ENCODE peak calls at places on chromosomes 3 and 15, in five cellular contexts. One of them, this sample, is unnamed. For H3K27me3, the result is how much of the 10 kb centered on the place peaks cover.

GRCh38 chr3:142244056-142244455 is 18.7 kb upstream of the GK5 start:
- DNase-seq in colonic mucosa: no peak
- DNase-seq in uterus: no peak
- DNase-seq in left lung: no peak
- DNase-seq in psoas muscle: no peak
- DNase-seq in this sample: no peak

GRCh38 chr3:160402249-160403027 is 3.0 kb downstream of the SMC4 start:
- DNase-seq in colonic mucosa: no peak
- DNase-seq in uterus: no peak
- DNase-seq in left lung: no peak
- DNase-seq in psoas muscle: no peak
- DNase-seq in this sample: no peak

GRCh38 chr3:179107617-179108016 is 36.0 kb upstream of the ZMAT3 start:
- DNase-seq in colonic mucosa: no peak
- DNase-seq in uterus: no peak
- DNase-seq in left lung: no peak
- DNase-seq in psoas muscle: no peak
- DNase-seq in this sample: no peak

GRCh38 chr3:169144691-169145090 is 518.8 kb downstream of the MECOM start:
- DNase-seq in colonic mucosa: no peak
- DNase-seq in uterus: no peak
- DNase-seq in left lung: no peak
- DNase-seq in psoas muscle: no peak
- DNase-seq in this sample: no peak

GRCh38 chr15:34795267-34796081 is at the start of gene ACTC1:
- DNase-seq in colonic mucosa: no peak
- DNase-seq in uterus: peak
- DNase-seq in left lung: no peak
- DNase-seq in psoas muscle: peak
- DNase-seq in this sample: peak

GRCh38 chr3:112640864-112641751 is at the start of gene CCDC80:
- DNase-seq in colonic mucosa: no peak
- DNase-seq in uterus: peak
- DNase-seq in left lung: no peak
- DNase-seq in psoas muscle: no peak
- DNase-seq in this sample: no peak

GRCh38 chr3:30435950-30436349 is 170.5 kb upstream of the TGFBR2 start:
- DNase-seq in colonic mucosa: no peak
- DNase-seq in uterus: no peak
- DNase-seq in left lung: no peak
- DNase-seq in psoas muscle: no peak
- DNase-seq in this sample: no peak

GRCh38 chr15:38695249-38696119 is 130.9 kb upstream of the RASGRP1 start:
- DNase-seq in colonic mucosa: no peak
- DNase-seq in uterus: no peak
- DNase-seq in left lung: no peak
- DNase-seq in psoas muscle: no peak
- DNase-seq in this sample: no peak

GRCh38 chr3:4528802-4529201 is 35.7 kb downstream of the ITPR1 start:
- DNase-seq in colonic mucosa: no peak
- DNase-seq in uterus: no peak
- DNase-seq in left lung: no peak
- DNase-seq in psoas muscle: no peak
- DNase-seq in this sample: no peak

GRCh38 chr3:98735761-98736269 is 27.3 kb upstream of the ST3GAL6 start:
- DNase-seq in colonic mucosa: no peak
- DNase-seq in uterus: no peak
- DNase-seq in left lung: no peak
- DNase-seq in psoas muscle: no peak
- DNase-seq in this sample: no peak

GRCh38 chr3:109545746-109546145 is 208.4 kb upstream of the DPPA4 start:
- DNase-seq in colonic mucosa: no peak
- DNase-seq in uterus: no peak
- DNase-seq in left lung: no peak
- DNase-seq in psoas muscle: no peak
- DNase-seq in this sample: no peak

GRCh38 chr15:34886134-34886533 is 83.4 kb downstream of the AQR start:
- DNase-seq in colonic mucosa: no peak
- DNase-seq in uterus: no peak
- DNase-seq in left lung: no peak
- DNase-seq in psoas muscle: no peak
- DNase-seq in this sample: no peak

GRCh38 chr3:137772231-137772617 is 8.1 kb downstream of the SOX14 start:
- DNase-seq in colonic mucosa: no peak
- DNase-seq in uterus: no peak
- DNase-seq in left lung: no peak
- DNase-seq in psoas muscle: no peak
- DNase-seq in this sample: no peak

GRCh38 chr3:139521811-139522210 is 17.7 kb downstream of the RBP1 start:
- DNase-seq in colonic mucosa: no peak
- DNase-seq in uterus: no peak
- DNase-seq in left lung: no peak
- DNase-seq in psoas muscle: no peak
- DNase-seq in this sample: no peak

GRCh38 chr3:123618768-123619484 is 34.1 kb upstream of the HACD2 start:
- DNase-seq in colonic mucosa: peak
- DNase-seq in uterus: peak
- DNase-seq in left lung: peak
- DNase-seq in psoas muscle: peak
- DNase-seq in this sample: no peak

GRCh38 chr3:9949626-9950025 is 2.6 kb downstream of the PRRT3 start:
- DNase-seq in colonic mucosa: no peak
- DNase-seq in uterus: no peak
- DNase-seq in left lung: no peak
- DNase-seq in psoas muscle: no peak
- DNase-seq in this sample: no peak

GRCh38 chr3:80241791-80242190 is 474.0 kb upstream of the ROBO1 start:
- DNase-seq in colonic mucosa: no peak
- DNase-seq in uterus: no peak
- DNase-seq in left lung: no peak
- DNase-seq in psoas muscle: no peak
- DNase-seq in this sample: no peak

GRCh38 chr3:42699511-42699971 is 3.1 kb downstream of the HHATL start:
- DNase-seq in colonic mucosa: no peak
- DNase-seq in uterus: no peak
- DNase-seq in left lung: no peak
- DNase-seq in psoas muscle: no peak
- DNase-seq in this sample: peak

GRCh38 chr3:159534496-159534895 is 454.1 kb upstream of the IL12A start:
- DNase-seq in colonic mucosa: no peak
- DNase-seq in uterus: no peak
- DNase-seq in left lung: no peak
- DNase-seq in psoas muscle: no peak
- DNase-seq in this sample: no peak

GRCh38 chr3:146161725-146162047 is 702 bp upstream of the PLOD2 start:
- DNase-seq in colonic mucosa: peak
- DNase-seq in uterus: peak
- DNase-seq in left lung: peak
- DNase-seq in psoas muscle: peak
- DNase-seq in this sample: no peak

GRCh38 chr15:70091649-70092461 is 5.9 kb downstream of the TLE3 start:
- DNase-seq in colonic mucosa: peak
- DNase-seq in uterus: no peak
- DNase-seq in left lung: no peak
- DNase-seq in psoas muscle: no peak
- DNase-seq in this sample: no peak

GRCh38 chr3:78887608-78888011 is 880.2 kb downstream of the ROBO1 start:
- DNase-seq in colonic mucosa: no peak
- DNase-seq in uterus: no peak
- DNase-seq in left lung: no peak
- DNase-seq in psoas muscle: no peak
- DNase-seq in this sample: no peak

GRCh38 chr15:89439764-89440163 is 56.6 kb downstream of the RHCG start:
- DNase-seq in colonic mucosa: no peak
- DNase-seq in uterus: no peak
- DNase-seq in left lung: no peak
- DNase-seq in psoas muscle: no peak
- DNase-seq in this sample: peak

GRCh38 chr15:64623347-64624024 is 151.9 kb downstream of the RBPMS2 start:
- DNase-seq in colonic mucosa: no peak
- DNase-seq in uterus: no peak
- DNase-seq in left lung: no peak
- DNase-seq in psoas muscle: no peak
- DNase-seq in this sample: no peak

GRCh38 chr3:32457971-32458471 is 44.6 kb downstream of the CMTM6 start:
- DNase-seq in colonic mucosa: no peak
- DNase-seq in uterus: no peak
- DNase-seq in left lung: no peak
- DNase-seq in psoas muscle: no peak
- DNase-seq in this sample: no peak

GRCh38 chr3:196292281-196292923 is 4.9 kb upstream of the PCYT1A start:
- DNase-seq in colonic mucosa: no peak
- DNase-seq in uterus: no peak
- DNase-seq in left lung: no peak
- DNase-seq in psoas muscle: no peak
- DNase-seq in this sample: peak

GRCh38 chr15:29822685-29823459 is 604 bp upstream of the TJP1 start:
- DNase-seq in colonic mucosa: peak
- DNase-seq in uterus: peak
- DNase-seq in left lung: peak
- DNase-seq in psoas muscle: peak
- DNase-seq in this sample: peak

GRCh38 chr3:57696861-57697321 is 4.0 kb upstream of the DENND6A start:
- DNase-seq in colonic mucosa: no peak
- DNase-seq in uterus: peak
- DNase-seq in left lung: no peak
- DNase-seq in psoas muscle: peak
- DNase-seq in this sample: no peak

GRCh38 chr15:68210821-68211655 is 5.9 kb upstream of the CALML4 start:
- DNase-seq in colonic mucosa: peak
- DNase-seq in uterus: peak
- DNase-seq in left lung: no peak
- DNase-seq in psoas muscle: peak
- DNase-seq in this sample: peak
- H3K4me3 ChIP-seq in colonic mucosa: no peak
- H3K4me3 ChIP-seq in uterus: no peak
- H3K4me3 ChIP-seq in left lung: no peak
- H3K4me3 ChIP-seq in psoas muscle: no peak
- H3K4me3 ChIP-seq in this sample: no peak

GRCh38 chr3:143416229-143416628 is 296.7 kb downstream of the CHST2 start:
- DNase-seq in colonic mucosa: no peak
- DNase-seq in uterus: no peak
- DNase-seq in left lung: no peak
- DNase-seq in psoas muscle: no peak
- DNase-seq in this sample: no peak

GRCh38 chr3:143418391-143418790 is 298.8 kb downstream of the CHST2 start:
- DNase-seq in colonic mucosa: no peak
- DNase-seq in uterus: no peak
- DNase-seq in left lung: no peak
- DNase-seq in psoas muscle: no peak
- DNase-seq in this sample: no peak

GRCh38 chr3:143424874-143425273 is 305.3 kb downstream of the CHST2 start:
- DNase-seq in colonic mucosa: no peak
- DNase-seq in uterus: no peak
- DNase-seq in left lung: no peak
- DNase-seq in psoas muscle: no peak
- DNase-seq in this sample: no peak

GRCh38 chr3:143421556-143421955 is 302.0 kb downstream of the CHST2 start:
- DNase-seq in colonic mucosa: no peak
- DNase-seq in uterus: no peak
- DNase-seq in left lung: no peak
- DNase-seq in psoas muscle: no peak
- DNase-seq in this sample: no peak
- H3K27me3 ChIP-seq in colonic mucosa: under half
- H3K27me3 ChIP-seq in uterus: under half
- H3K27me3 ChIP-seq in left lung: under half
- H3K27me3 ChIP-seq in psoas muscle: under half
- H3K27me3 ChIP-seq in this sample: under half

GRCh38 chr3:172102123-172102882 is 62.9 kb downstream of the FNDC3B start:
- DNase-seq in colonic mucosa: peak
- DNase-seq in uterus: no peak
- DNase-seq in left lung: no peak
- DNase-seq in psoas muscle: no peak
- DNase-seq in this sample: no peak

GRCh38 chr3:172103724-172104123 is 64.3 kb downstream of the FNDC3B start:
- DNase-seq in colonic mucosa: no peak
- DNase-seq in uterus: no peak
- DNase-seq in left lung: no peak
- DNase-seq in psoas muscle: no peak
- DNase-seq in this sample: no peak

GRCh38 chr3:172101107-172101506 is 61.7 kb downstream of the FNDC3B start:
- DNase-seq in colonic mucosa: no peak
- DNase-seq in uterus: no peak
- DNase-seq in left lung: no peak
- DNase-seq in psoas muscle: no peak
- DNase-seq in this sample: no peak

GRCh38 chr3:172104471-172105072 is 65.2 kb downstream of the FNDC3B start:
- DNase-seq in colonic mucosa: no peak
- DNase-seq in uterus: no peak
- DNase-seq in left lung: no peak
- DNase-seq in psoas muscle: no peak
- DNase-seq in this sample: peak

DNA sequence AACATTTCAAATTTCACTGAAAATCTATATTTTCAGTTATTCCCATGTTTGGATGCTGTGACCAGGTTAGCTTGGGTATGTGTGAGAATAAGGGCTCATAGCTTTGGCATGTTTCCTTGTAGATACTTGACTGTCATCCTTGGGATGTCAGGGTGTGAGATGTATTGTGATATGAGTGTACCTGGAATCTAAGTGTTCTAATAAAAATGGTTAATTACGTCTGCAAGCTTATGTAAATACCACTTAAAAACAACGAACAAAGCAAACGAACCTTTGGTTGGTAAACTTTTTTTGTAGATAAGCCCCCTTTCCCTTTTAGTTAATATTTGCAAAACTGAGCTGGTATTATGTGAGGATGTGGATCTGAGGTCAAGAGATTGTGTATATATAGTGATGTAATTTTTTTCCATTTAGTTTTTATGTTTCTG is 63.5 kb downstream of the FNDC3B start:
- DNase-seq in colonic mucosa: no peak
- DNase-seq in uterus: no peak
- DNase-seq in left lung: no peak
- DNase-seq in psoas muscle: no peak
- DNase-seq in this sample: no peak
- H3K4me3 ChIP-seq in colonic mucosa: no peak
- H3K4me3 ChIP-seq in uterus: no peak
- H3K4me3 ChIP-seq in left lung: no peak
- H3K4me3 ChIP-seq in psoas muscle: no peak
- H3K4me3 ChIP-seq in this sample: no peak

DNA sequence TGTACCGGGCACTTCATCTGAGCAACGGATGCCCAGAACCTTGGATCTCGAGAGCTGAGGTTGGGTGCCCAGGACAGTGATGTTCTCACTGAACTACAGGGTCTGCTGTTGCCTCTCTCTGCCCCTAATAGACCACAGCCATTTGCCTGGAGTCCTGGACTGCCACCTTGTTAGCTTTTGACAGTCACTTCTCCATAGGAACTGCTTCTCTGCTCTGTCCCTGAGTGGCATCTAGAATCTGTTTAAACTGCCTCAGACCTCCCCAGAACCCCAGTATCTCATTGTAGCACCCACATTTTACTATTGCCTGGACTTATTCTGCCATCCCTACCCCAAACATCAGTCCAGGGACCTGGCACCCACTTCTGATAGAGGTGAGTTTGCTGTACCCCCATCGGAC is 194.4 kb downstream of the SLCO3A1 start:
- DNase-seq in colonic mucosa: no peak
- DNase-seq in uterus: no peak
- DNase-seq in left lung: no peak
- DNase-seq in psoas muscle: no peak
- DNase-seq in this sample: no peak
- H3K27me3 ChIP-seq in colonic mucosa: under half
- H3K27me3 ChIP-seq in uterus: under half
- H3K27me3 ChIP-seq in left lung: under half
- H3K27me3 ChIP-seq in psoas muscle: under half
- H3K27me3 ChIP-seq in this sample: under half